ENCODE peak calls at places on chromosomes 3 and 15, in six cellular contexts. F is HepG2, B is PC-3, M is neuronal stem cell, H is neural progenitor cell, G is IMR-90. U is an unnamed sample.

GRCh38 chr3:23312866-23313265 is 109.7 kb downstream of the UBE2E2 start:
- DNase-seq in F (no peak), G (peak), B (no peak), M (no peak), H (no peak), U (peak)

GRCh38 chr3:167859610-167860009 is 124.1 kb downstream of the SERPINI1 start:
- DNase-seq in F (no peak), H (no peak), M (no peak), B (no peak), G (no peak), U (no peak)

GRCh38 chr3:187044871-187045552 is 94.3 kb downstream of the RPL39L start:
- DNase-seq in F (no peak), G (no peak), H (no peak), B (no peak), M (no peak), U (no peak)

GRCh38 chr15:79192462-79193036 is 90.0 kb upstream of the ANKRD34C start:
- DNase-seq in F (no peak), M (no peak), B (no peak), G (peak), H (no peak), U (no peak)

GRCh38 chr15:100926258-100926657 is 7.1 kb downstream of the LRRK1 start:
- DNase-seq in F (no peak), H (peak), B (peak), M (no peak), G (no peak), U (no peak)

GRCh38 chr15:40093224-40093842 is 15.3 kb downstream of the BMF start:
- DNase-seq in B (peak), H (no peak), G (peak), M (no peak), F (no peak), U (no peak)

GRCh38 chr15:50685976-50686467 is 575 bp downstream of the TRPM7 start:
- DNase-seq in F (peak), G (peak), B (peak), H (peak), M (no peak), U (peak)

GRCh38 chr3:194884649-194885315 is 199.1 kb downstream of the FAM43A start:
- DNase-seq in B (peak), H (no peak), F (no peak), M (no peak), G (no peak), U (no peak)

GRCh38 chr3:48688032-48688736 is 2.5 kb upstream of the NCKIPSD start:
- DNase-seq in B (no peak), H (no peak), F (no peak), M (no peak), G (peak), U (peak)

GRCh38 chr3:11523793-11524160 is 119.9 kb downstream of the VGLL4 start:
- DNase-seq in B (no peak), H (no peak), G (no peak), F (no peak), M (no peak), U (no peak)

GRCh38 chr3:61927332-61927731 is 366.0 kb downstream of the PTPRG start:
- DNase-seq in B (no peak), M (no peak), G (peak), H (no peak), F (no peak), U (peak)

GRCh38 chr3:10192953-10193691 is 28.4 kb downstream of the IRAK2 start:
- DNase-seq in F (peak), H (peak), B (peak), G (peak), M (no peak), U (peak)

DNA sequence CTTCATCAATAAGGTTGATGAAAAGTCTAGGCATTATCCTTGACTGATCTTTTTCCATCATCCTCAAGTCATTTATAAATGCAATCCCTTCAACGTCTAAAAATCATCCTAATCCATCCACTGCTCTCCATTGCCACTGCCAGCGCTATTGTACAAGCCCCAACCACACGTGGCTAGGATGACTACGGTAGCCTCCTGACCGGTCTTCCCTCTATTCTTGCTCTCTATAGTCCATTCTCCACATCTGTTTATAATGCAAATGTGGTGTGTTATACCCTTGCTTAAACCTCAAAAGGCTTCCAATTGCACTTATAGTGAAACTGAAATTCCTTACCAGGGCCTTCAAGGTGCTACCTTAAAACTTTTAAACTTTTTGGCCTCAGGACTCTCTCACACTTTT is 410.6 kb upstream of the ADAMTS9 start:
- DNase-seq in G (no peak), F (no peak), H (no peak), M (no peak), B (no peak), U (no peak)
- H3K9ac ChIP-seq in G (no peak), F (no peak), H (no peak), M (no peak), B (no peak), U (no peak)

GRCh38 chr3:142447308-142447851 is 457 bp downstream of the XRN1 start:
- DNase-seq in B (peak), H (peak), F (peak), M (no peak), G (peak), U (peak)

GRCh38 chr3:142447852-142448315 is at the start of gene XRN1:
- DNase-seq in M (peak), H (peak), F (peak), B (peak), G (peak), U (peak)

GRCh38 chr3:142448424-142448823 is 587 bp upstream of the XRN1 start:
- DNase-seq in M (no peak), G (peak), B (no peak), H (no peak), F (no peak), U (no peak)

GRCh38 chr3:142444343-142444742 is 3.5 kb downstream of the XRN1 start:
- DNase-seq in F (no peak), B (no peak), G (no peak), H (no peak), M (no peak), U (no peak)

DNA sequence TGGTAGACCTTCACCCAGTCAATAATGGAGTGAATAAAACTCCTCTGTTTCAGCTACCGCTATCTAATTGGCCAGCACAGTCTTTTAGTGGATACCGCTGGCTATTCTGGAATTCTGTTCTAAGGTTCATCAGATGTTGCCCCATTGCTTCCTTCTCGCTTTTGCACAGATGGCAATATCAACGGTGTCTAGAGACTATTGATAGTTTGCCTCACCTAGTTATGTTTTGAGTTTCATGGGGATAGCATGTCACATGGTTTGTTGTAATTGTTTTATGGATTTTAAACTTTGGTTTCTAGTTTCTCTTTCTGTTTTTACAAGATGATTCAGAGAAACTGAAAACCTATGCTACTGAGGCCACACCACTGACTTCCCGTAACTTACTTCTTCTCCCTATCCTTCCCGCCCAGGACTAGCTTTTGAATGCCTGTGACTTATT is 2.0 kb downstream of the XRN1 start:
- DNase-seq in M (no peak), H (no peak), G (peak), B (peak), F (peak), U (peak)
- H3K9ac ChIP-seq in M (no peak), H (no peak), G (peak), B (peak), F (peak), U (no peak)

DNA sequence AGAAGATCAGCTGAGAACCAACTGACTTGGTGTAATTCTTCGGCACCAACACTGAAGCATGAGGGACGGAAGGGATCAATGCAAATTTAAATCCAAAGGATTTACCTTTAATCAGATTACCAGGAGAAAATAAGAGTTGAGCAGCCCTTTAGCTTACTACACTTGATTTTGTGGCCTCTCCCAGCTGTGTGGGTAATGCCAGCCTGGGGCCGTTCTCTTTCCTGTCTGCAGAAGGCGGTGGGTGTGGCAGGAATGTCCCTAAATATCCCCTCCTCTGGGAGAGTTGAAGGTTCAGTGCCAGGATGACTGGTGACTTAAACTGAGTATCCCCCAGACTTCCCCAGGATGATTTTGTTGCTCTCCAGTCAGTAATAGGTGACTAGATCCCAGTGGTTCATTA is 22.9 kb downstream of the MAPKBP1 start:
- DNase-seq in B (peak), G (no peak), F (no peak), M (no peak), H (no peak), U (no peak)
- H3K9ac ChIP-seq in B (peak), G (no peak), F (no peak), M (no peak), H (no peak), U (no peak)

DNA sequence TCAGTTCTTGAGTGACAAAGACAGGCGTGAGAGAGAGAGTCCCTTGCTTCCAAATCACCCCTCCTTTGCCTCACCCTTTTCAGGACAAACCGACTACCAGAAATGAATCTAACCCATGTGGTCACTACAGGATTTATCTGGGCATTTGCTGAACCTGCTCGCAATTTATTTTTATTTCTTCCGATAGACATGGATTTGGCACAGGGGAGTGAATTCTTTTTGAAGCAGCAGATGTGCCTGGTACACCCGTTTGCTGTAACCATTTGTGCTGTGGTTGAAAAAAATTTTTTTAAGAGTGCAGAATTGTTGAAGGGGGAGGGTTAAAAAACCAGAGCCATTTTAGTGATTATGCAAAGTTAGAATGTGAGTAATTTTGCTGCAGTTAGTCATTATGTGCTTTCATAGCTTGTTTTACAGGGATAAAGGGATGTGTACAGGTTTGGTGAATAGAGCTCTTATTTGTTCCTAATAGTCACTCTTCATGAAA is 442.0 kb downstream of the LPP start:
- DNase-seq in H (no peak), M (no peak), B (peak), G (peak), F (no peak), U (peak)
- H3K9ac ChIP-seq in H (no peak), M (no peak), B (peak), G (peak), F (no peak), U (no peak)

DNA sequence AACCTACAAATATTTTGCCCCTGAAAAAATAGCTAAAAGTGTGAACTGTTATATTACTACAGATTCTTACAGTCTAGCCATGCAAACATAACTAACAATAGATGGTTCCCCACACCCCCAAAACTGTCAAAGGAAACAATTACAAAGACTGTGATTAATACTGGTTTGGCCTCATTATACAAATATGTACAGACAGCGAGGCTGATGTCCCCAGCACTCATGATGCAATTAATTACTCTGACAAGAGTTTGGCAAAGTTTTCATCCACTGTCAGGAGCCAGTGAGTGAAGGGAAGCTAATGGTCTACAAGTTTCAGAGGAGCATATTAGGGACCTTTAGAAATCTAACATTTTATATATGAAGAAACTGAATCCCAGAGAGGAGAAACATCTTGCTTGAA is 61.0 kb downstream of the HMG20A start:
- DNase-seq in M (no peak), G (no peak), H (no peak), B (no peak), F (no peak), U (peak)
- H3K9ac ChIP-seq in M (no peak), G (no peak), H (no peak), B (no peak), F (no peak), U (no peak)

GRCh38 chr15:38312190-38312589 is 59.6 kb downstream of the SPRED1 start:
- DNase-seq in G (no peak), M (no peak), F (no peak), H (no peak), B (no peak), U (no peak)
- H3K9ac ChIP-seq in G (no peak), M (no peak), F (no peak), H (no peak), B (no peak), U (no peak)

U was measured in fibroblast of lung.